ENCODE peak calls at places on chromosomes 6 and 20, in eight cellular contexts. M, J, X, L, R, B, V and O are unnamed samples.
A peak's percentile ranks its signal among the peaks of the same experiment; 100 is the strongest.

GRCh38 chr6:155213611-155214372 is 50.0 kb upstream of the CLDN20 start:
- DNase-seq in M (no peak), J (no peak), X (no peak), L (no peak), R (no peak), B (no peak), V (no peak), O (no peak)

GRCh38 chr20:21640556-21640955 is 64.9 kb upstream of the PAX1 start:
- DNase-seq in M (peak; percentile 31), J (no peak), X (peak; percentile 9), L (no peak), R (peak; percentile 89), B (no peak), V (no peak), O (peak; percentile 74)

GRCh38 chr6:153302133-153302532 is 171.1 kb upstream of the RGS17 start:
- DNase-seq in M (no peak), J (no peak), X (no peak), L (no peak), R (no peak), B (no peak), V (no peak), O (no peak)

GRCh38 chr6:148611213-148611612 is 135.6 kb upstream of the UST start:
- DNase-seq in M (no peak), J (peak; percentile 83), X (no peak), L (no peak), R (no peak), B (no peak), V (no peak), O (no peak)

GRCh38 chr20:51008718-51009117 is 14.2 kb downstream of the KCNG1 start:
- DNase-seq in M (no peak), J (no peak), X (no peak), L (no peak), R (no peak), B (no peak), V (no peak), O (no peak)

GRCh38 chr20:57243480-57244220 is 22.8 kb downstream of the BMP7 start:
- DNase-seq in M (no peak), J (no peak), X (no peak), L (no peak), R (no peak), B (no peak), V (no peak), O (peak; percentile 55)

GRCh38 chr6:149833651-149834050 is 30.5 kb downstream of the LRP11 start:
- DNase-seq in M (no peak), J (no peak), X (no peak), L (no peak), R (no peak), B (no peak), V (no peak), O (no peak)

GRCh38 chr6:157831424-157832249 is 8.6 kb downstream of the SNX9 start:
- DNase-seq in M (peak; percentile 68), J (no peak), X (no peak), L (no peak), R (peak; percentile 93), B (no peak), V (no peak), O (peak; percentile 39)

GRCh38 chr6:33206864-33207568 is 1.3 kb upstream of the RING1 start:
- DNase-seq in M (no peak), J (no peak), X (peak; percentile 94), L (no peak), R (peak; percentile 67), B (no peak), V (no peak), O (peak; percentile 76)

GRCh38 chr6:123838612-123839279 is 35.1 kb downstream of the NKAIN2 start:
- DNase-seq in M (no peak), J (no peak), X (no peak), L (no peak), R (peak; percentile 44), B (no peak), V (no peak), O (no peak)

GRCh38 chr6:6654599-6655575 is 66.4 kb downstream of the LY86 start:
- DNase-seq in M (no peak), J (peak; percentile 77), X (no peak), L (no peak), R (no peak), B (no peak), V (no peak), O (no peak)

GRCh38 chr6:83365931-83366330 is 64.9 kb downstream of the ME1 start:
- DNase-seq in M (no peak), J (peak; percentile 74), X (no peak), L (no peak), R (no peak), B (no peak), V (no peak), O (no peak)

GRCh38 chr6:31243508-31243907 is 28.4 kb downstream of the HLA-C start:
- DNase-seq in M (no peak), J (no peak), X (no peak), L (no peak), R (no peak), B (no peak), V (no peak), O (no peak)

GRCh38 chr6:160431231-160431630 is 83.1 kb downstream of the SLC22A3 start:
- DNase-seq in M (no peak), J (peak; percentile 99), X (no peak), L (no peak), R (no peak), B (no peak), V (no peak), O (no peak)

GRCh38 chr20:33552519-33552918 is 62.6 kb downstream of the CBFA2T2 start:
- DNase-seq in M (no peak), J (no peak), X (no peak), L (no peak), R (no peak), B (no peak), V (no peak), O (no peak)

GRCh38 chr6:7910298-7910653 is 312 bp downstream of the TXNDC5 start:
- DNase-seq in M (no peak), J (no peak), X (no peak), L (no peak), R (no peak), B (no peak), V (no peak), O (no peak)

GRCh38 chr6:7910654-7911344 is at the start of gene TXNDC5:
- DNase-seq in M (no peak), J (peak; percentile 85), X (peak; percentile 81), L (peak; percentile 83), R (peak; percentile 88), B (peak; percentile 66), V (no peak), O (peak; percentile 96)

GRCh38 chr6:7912024-7912423 is 1.4 kb upstream of the TXNDC5 start:
- DNase-seq in M (no peak), J (no peak), X (no peak), L (no peak), R (no peak), B (no peak), V (no peak), O (no peak)

GRCh38 chr6:7912736-7913517 is 2.3 kb upstream of the TXNDC5 start:
- DNase-seq in M (no peak), J (peak; percentile 48), X (no peak), L (no peak), R (peak; percentile 25), B (no peak), V (no peak), O (no peak)

GRCh38 chr6:7911345-7911725 is 747 bp upstream of the TXNDC5 start:
- DNase-seq in M (no peak), J (no peak), X (no peak), L (no peak), R (peak; percentile 54), B (no peak), V (no peak), O (peak; percentile 23)
- H3K4me3 ChIP-seq in M (no peak overlapping the region), J (peak overlapping the region; percentile 52), X (no peak overlapping the region), L (peak overlapping the region; percentile 75), R (peak overlapping the region; percentile 72), B (peak overlapping the region; percentile 64), V (peak overlapping the region; percentile 95), O (peak overlapping the region; percentile 75)

DNA sequence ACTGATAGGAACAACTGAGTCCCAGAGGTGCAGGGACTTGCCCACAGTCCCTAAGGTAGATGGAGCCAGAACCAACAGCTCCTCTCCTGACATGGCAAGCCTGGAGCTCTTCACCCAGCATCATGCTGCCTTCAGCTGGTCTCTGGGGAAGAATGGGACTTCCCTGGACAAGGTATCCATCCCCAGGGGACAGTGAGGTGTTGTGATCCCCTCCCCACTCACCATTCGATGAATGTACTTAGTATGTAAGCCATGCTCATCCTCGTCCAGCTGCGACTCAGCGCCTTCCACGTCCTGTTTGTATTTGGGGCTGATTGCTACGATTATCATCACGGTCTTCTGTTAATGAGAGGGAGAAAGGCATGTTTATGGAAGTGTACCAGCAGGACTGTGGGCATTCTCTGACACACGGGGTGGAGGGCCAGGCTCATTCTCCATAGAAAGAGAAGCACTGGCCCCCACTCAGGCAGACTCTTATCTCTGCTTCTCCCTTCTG is 39.4 kb downstream of the TRAF3IP2 start:
- DNase-seq in M (no peak), J (no peak), X (no peak), L (no peak), R (no peak), B (no peak), V (no peak), O (no peak)
- H3K36me3 ChIP-seq in M (peaks cover 19% of the 10 kb centered on the region), J (peaks cover 8% of the 10 kb centered on the region), X (no peaks in the 10 kb centered on the region), L (peaks cover 33% of the 10 kb centered on the region), R (peaks cover 65% of the 10 kb centered on the region), B (peaks cover 10% of the 10 kb centered on the region), V (no peaks in the 10 kb centered on the region), O (peaks cover 18% of the 10 kb centered on the region)

DNA sequence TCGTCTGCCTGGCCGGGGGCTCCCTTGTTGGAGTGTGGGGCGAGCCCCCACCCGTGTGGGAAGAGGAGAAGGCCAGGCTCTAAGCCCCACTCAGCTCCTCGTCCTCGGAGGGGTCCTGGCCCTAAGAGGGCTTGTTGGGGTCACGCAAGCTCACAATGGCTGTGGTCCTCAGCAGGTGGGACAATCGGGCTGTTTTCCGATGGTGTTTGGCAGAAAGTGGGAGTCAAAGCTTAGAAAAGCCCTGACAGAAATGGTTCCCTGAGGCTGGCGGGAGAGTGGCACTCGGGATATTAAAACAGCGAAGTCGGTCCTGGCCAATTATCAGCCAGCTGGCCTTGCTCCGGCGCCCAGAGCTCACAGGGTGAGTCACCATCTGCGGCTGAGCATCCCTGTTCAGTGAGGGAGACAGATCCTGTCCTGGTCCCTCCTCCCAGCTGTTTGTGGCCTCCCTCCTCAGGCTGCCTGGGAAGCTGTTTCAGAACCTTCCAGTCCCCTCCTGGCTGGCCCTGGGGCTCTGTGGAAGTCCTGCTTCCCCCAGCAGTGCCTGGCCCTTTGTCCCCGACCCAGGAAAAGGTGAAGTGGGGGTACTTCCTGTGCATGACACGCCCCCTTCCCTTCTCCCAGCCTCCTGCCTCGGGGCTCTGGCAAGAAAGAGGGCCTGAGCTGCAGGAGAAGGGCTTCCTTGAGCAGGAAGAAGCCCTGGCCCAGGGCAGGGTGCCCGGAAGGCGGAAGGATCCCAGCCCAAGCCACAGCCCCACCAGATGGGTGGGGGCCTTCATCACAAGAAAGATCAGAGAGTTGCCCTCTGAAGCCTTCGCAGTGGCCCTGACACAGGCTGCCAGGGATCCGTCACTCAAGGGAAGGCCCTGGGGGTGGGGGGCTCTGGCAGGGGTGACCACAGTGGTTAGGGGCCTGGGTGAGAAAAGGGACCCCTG is 53.6 kb upstream of the BHLHE23 start:
- DNase-seq in M (no peak), J (peak; percentile 58), X (no peak), L (no peak), R (peak; percentile 49), B (peak; percentile 35), V (no peak), O (peak; percentile 68)
- H3K27me3 ChIP-seq in M (no peaks in the 10 kb centered on the region), J (peaks cover 15% of the 10 kb centered on the region), X (no peaks in the 10 kb centered on the region), L (no peaks in the 10 kb centered on the region), R (peaks cover 10% of the 10 kb centered on the region), B (peaks cover 7% of the 10 kb centered on the region), V (no peaks in the 10 kb centered on the region), O (no peaks in the 10 kb centered on the region)

DNA sequence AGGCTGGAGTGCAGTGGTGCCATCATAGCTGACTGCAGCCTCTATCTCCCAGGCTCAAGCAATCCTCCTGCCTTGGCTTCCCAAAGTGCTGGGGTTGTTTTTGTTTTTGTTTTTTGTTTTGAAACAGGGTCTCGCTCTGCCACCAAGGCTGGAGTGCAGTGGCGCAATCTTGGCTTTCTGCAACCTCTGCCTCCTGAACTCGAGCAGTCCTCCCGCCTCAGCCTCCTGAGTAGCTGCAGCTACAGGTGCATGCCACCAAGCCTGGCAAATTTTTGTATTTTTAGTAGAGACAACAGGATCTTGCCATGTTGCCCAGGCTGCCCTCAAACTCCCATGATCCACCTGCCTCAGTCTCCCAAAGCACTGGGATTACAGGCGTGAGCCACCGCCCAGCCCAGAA is 4.2 kb downstream of the C6orf132 start:
- DNase-seq in M (no peak), J (no peak), X (no peak), L (no peak), R (no peak), B (no peak), V (no peak), O (no peak)
- H3K4me3 ChIP-seq in M (no peak overlapping the region), J (no peak overlapping the region), X (no peak overlapping the region), L (no peak overlapping the region), R (no peak overlapping the region), B (no peak overlapping the region), V (peak overlapping the region; percentile 82), O (no peak overlapping the region)